ENCODE peak calls at places on chromosomes 11 and 22, in ten cellular contexts. One of them, this sample, is unnamed.

GRCh38 chr11:113014262-113014661 is 53.0 kb downstream of the NCAM1 start:
- DNase-seq in A549: no peak
- DNase-seq in Karpas-422: no peak
- DNase-seq in adrenal gland: no peak
- DNase-seq in DND-41: no peak
- DNase-seq in hepatocyte: peak
- DNase-seq in choroid plexus epithelial cell: no peak
- DNase-seq in endodermal cell: no peak
- DNase-seq in astrocyte of the spinal cord: no peak
- DNase-seq in tibial nerve: no peak
- DNase-seq in this sample: peak

GRCh38 chr11:128585498-128586238 is 1.7 kb downstream of the ETS1 start:
- DNase-seq in astrocyte of the spinal cord: no peak
- DNase-seq in adrenal gland: no peak
- DNase-seq in endodermal cell: peak
- DNase-seq in A549: no peak
- DNase-seq in hepatocyte: no peak
- DNase-seq in Karpas-422: no peak
- DNase-seq in tibial nerve: no peak
- DNase-seq in choroid plexus epithelial cell: no peak
- DNase-seq in DND-41: no peak
- DNase-seq in this sample: no peak

GRCh38 chr11:85854212-85854556 is 999 bp upstream of the CCDC83 start:
- DNase-seq in A549: no peak
- DNase-seq in tibial nerve: no peak
- DNase-seq in astrocyte of the spinal cord: no peak
- DNase-seq in endodermal cell: no peak
- DNase-seq in Karpas-422: peak
- DNase-seq in choroid plexus epithelial cell: no peak
- DNase-seq in DND-41: no peak
- DNase-seq in adrenal gland: no peak
- DNase-seq in hepatocyte: no peak
- DNase-seq in this sample: no peak

GRCh38 chr11:26849009-26849408 is 127.1 kb upstream of the SLC5A12 start:
- DNase-seq in tibial nerve: peak
- DNase-seq in adrenal gland: no peak
- DNase-seq in choroid plexus epithelial cell: no peak
- DNase-seq in DND-41: no peak
- DNase-seq in endodermal cell: no peak
- DNase-seq in hepatocyte: peak
- DNase-seq in Karpas-422: no peak
- DNase-seq in A549: no peak
- DNase-seq in astrocyte of the spinal cord: no peak
- DNase-seq in this sample: no peak

GRCh38 chr11:130181295-130182272 is 22.0 kb downstream of the ST14 start:
- DNase-seq in DND-41: no peak
- DNase-seq in hepatocyte: peak
- DNase-seq in astrocyte of the spinal cord: peak
- DNase-seq in A549: peak
- DNase-seq in Karpas-422: no peak
- DNase-seq in endodermal cell: no peak
- DNase-seq in choroid plexus epithelial cell: peak
- DNase-seq in adrenal gland: peak
- DNase-seq in tibial nerve: no peak
- DNase-seq in this sample: peak

GRCh38 chr11:81497202-81497804 is 1236.4 kb downstream of the FAM181B start:
- DNase-seq in hepatocyte: peak
- DNase-seq in Karpas-422: peak
- DNase-seq in choroid plexus epithelial cell: peak
- DNase-seq in DND-41: peak
- DNase-seq in A549: peak
- DNase-seq in endodermal cell: peak
- DNase-seq in tibial nerve: peak
- DNase-seq in astrocyte of the spinal cord: peak
- DNase-seq in adrenal gland: peak
- DNase-seq in this sample: peak

GRCh38 chr11:46006418-46007070 is 84.1 kb downstream of the LARGE2 start:
- DNase-seq in choroid plexus epithelial cell: peak
- DNase-seq in astrocyte of the spinal cord: peak
- DNase-seq in tibial nerve: peak
- DNase-seq in endodermal cell: no peak
- DNase-seq in DND-41: peak
- DNase-seq in A549: peak
- DNase-seq in Karpas-422: peak
- DNase-seq in adrenal gland: no peak
- DNase-seq in hepatocyte: peak
- DNase-seq in this sample: peak

GRCh38 chr11:68212421-68213134 is 518 bp downstream of the KMT5B start:
- DNase-seq in DND-41: peak
- DNase-seq in astrocyte of the spinal cord: peak
- DNase-seq in hepatocyte: peak
- DNase-seq in endodermal cell: peak
- DNase-seq in A549: peak
- DNase-seq in adrenal gland: peak
- DNase-seq in Karpas-422: peak
- DNase-seq in tibial nerve: peak
- DNase-seq in choroid plexus epithelial cell: peak
- DNase-seq in this sample: peak

GRCh38 chr11:7513210-7514098 is at the start of gene PPFIBP2:
- DNase-seq in A549: peak
- DNase-seq in tibial nerve: peak
- DNase-seq in hepatocyte: peak
- DNase-seq in Karpas-422: peak
- DNase-seq in DND-41: no peak
- DNase-seq in astrocyte of the spinal cord: peak
- DNase-seq in choroid plexus epithelial cell: peak
- DNase-seq in endodermal cell: peak
- DNase-seq in adrenal gland: peak
- DNase-seq in this sample: peak

GRCh38 chr11:45751430-45751829 is 53.5 kb upstream of the SLC35C1 start:
- DNase-seq in adrenal gland: no peak
- DNase-seq in A549: no peak
- DNase-seq in choroid plexus epithelial cell: no peak
- DNase-seq in tibial nerve: no peak
- DNase-seq in astrocyte of the spinal cord: no peak
- DNase-seq in hepatocyte: no peak
- DNase-seq in Karpas-422: no peak
- DNase-seq in endodermal cell: no peak
- DNase-seq in DND-41: no peak
- DNase-seq in this sample: no peak

GRCh38 chr11:96162816-96163499 is 180.0 kb downstream of the MAML2 start:
- DNase-seq in endodermal cell: no peak
- DNase-seq in tibial nerve: peak
- DNase-seq in A549: no peak
- DNase-seq in Karpas-422: no peak
- DNase-seq in DND-41: no peak
- DNase-seq in astrocyte of the spinal cord: peak
- DNase-seq in choroid plexus epithelial cell: peak
- DNase-seq in adrenal gland: peak
- DNase-seq in hepatocyte: peak
- DNase-seq in this sample: peak

GRCh38 chr11:93476796-93477195 is 66.4 kb downstream of the SMCO4 start:
- DNase-seq in A549: peak
- DNase-seq in hepatocyte: no peak
- DNase-seq in DND-41: no peak
- DNase-seq in adrenal gland: no peak
- DNase-seq in astrocyte of the spinal cord: peak
- DNase-seq in Karpas-422: no peak
- DNase-seq in tibial nerve: no peak
- DNase-seq in choroid plexus epithelial cell: peak
- DNase-seq in endodermal cell: no peak
- DNase-seq in this sample: peak

GRCh38 chr11:17423533-17424310 is 35.3 kb upstream of the KCNJ11 start:
- DNase-seq in choroid plexus epithelial cell: no peak
- DNase-seq in endodermal cell: no peak
- DNase-seq in hepatocyte: peak
- DNase-seq in DND-41: peak
- DNase-seq in astrocyte of the spinal cord: no peak
- DNase-seq in adrenal gland: no peak
- DNase-seq in Karpas-422: no peak
- DNase-seq in tibial nerve: no peak
- DNase-seq in A549: no peak
- DNase-seq in this sample: no peak
- H3K4me3 ChIP-seq in choroid plexus epithelial cell: no peak
- H3K4me3 ChIP-seq in endodermal cell: no peak
- H3K4me3 ChIP-seq in hepatocyte: no peak
- H3K4me3 ChIP-seq in DND-41: no peak
- H3K4me3 ChIP-seq in astrocyte of the spinal cord: no peak
- H3K4me3 ChIP-seq in adrenal gland: no peak
- H3K4me3 ChIP-seq in Karpas-422: no peak
- H3K4me3 ChIP-seq in tibial nerve: no peak
- H3K4me3 ChIP-seq in A549: no peak
- H3K4me3 ChIP-seq in this sample: no peak

DNA sequence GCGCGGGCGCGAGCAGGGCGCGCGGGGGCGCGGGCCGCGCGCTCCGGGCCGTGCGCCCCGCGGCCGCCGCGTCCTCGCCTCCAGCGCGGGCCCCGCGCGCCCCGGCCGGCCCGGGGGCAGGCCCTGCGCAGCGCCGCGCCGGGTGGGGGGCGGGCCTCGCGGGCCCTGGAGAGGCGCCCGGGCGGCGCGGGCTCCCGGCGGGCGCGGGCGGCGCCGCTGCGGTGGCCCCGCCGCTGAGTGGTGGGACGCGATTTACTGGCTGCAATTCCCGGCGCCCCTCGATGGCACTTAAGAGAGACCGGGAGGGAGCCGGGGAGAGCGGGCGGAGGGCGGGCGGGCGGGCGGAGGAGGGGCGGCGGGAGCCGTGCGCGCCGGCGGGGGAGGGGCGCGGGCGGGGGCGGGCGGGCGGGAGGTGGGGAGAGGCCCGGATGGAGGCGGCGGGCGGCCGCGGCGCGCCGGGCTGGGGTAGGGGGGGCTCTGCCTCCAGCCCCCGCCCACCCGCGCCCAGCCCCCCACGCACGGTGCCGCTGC is 73.2 kb upstream of the TCF20 start:
- DNase-seq in adrenal gland: no peak
- DNase-seq in astrocyte of the spinal cord: no peak
- DNase-seq in Karpas-422: no peak
- DNase-seq in DND-41: peak
- DNase-seq in endodermal cell: no peak
- DNase-seq in A549: no peak
- DNase-seq in hepatocyte: peak
- DNase-seq in choroid plexus epithelial cell: no peak
- DNase-seq in tibial nerve: no peak
- DNase-seq in this sample: no peak
- H3K4me3 ChIP-seq in adrenal gland: no peak
- H3K4me3 ChIP-seq in astrocyte of the spinal cord: no peak
- H3K4me3 ChIP-seq in Karpas-422: no peak
- H3K4me3 ChIP-seq in DND-41: no peak
- H3K4me3 ChIP-seq in endodermal cell: no peak
- H3K4me3 ChIP-seq in A549: peak
- H3K4me3 ChIP-seq in hepatocyte: no peak
- H3K4me3 ChIP-seq in choroid plexus epithelial cell: peak
- H3K4me3 ChIP-seq in tibial nerve: peak
- H3K4me3 ChIP-seq in this sample: peak

GRCh38 chr11:2691991-2692841 is 7.6 kb downstream of the KCNQ1OT1 start:
- DNase-seq in A549: no peak
- DNase-seq in choroid plexus epithelial cell: peak
- DNase-seq in astrocyte of the spinal cord: no peak
- DNase-seq in endodermal cell: peak
- DNase-seq in hepatocyte: no peak
- DNase-seq in Karpas-422: peak
- DNase-seq in adrenal gland: no peak
- DNase-seq in DND-41: peak
- DNase-seq in tibial nerve: no peak
- DNase-seq in this sample: no peak
- H3K4me3 ChIP-seq in A549: no peak
- H3K4me3 ChIP-seq in choroid plexus epithelial cell: no peak
- H3K4me3 ChIP-seq in astrocyte of the spinal cord: no peak
- H3K4me3 ChIP-seq in endodermal cell: no peak
- H3K4me3 ChIP-seq in hepatocyte: no peak
- H3K4me3 ChIP-seq in Karpas-422: no peak
- H3K4me3 ChIP-seq in adrenal gland: no peak
- H3K4me3 ChIP-seq in DND-41: no peak
- H3K4me3 ChIP-seq in tibial nerve: no peak
- H3K4me3 ChIP-seq in this sample: no peak

GRCh38 chr22:33051960-33052839 is 6.0 kb downstream of the SYN3 start:
- DNase-seq in hepatocyte: no peak
- DNase-seq in adrenal gland: no peak
- DNase-seq in tibial nerve: no peak
- DNase-seq in Karpas-422: no peak
- DNase-seq in A549: no peak
- DNase-seq in choroid plexus epithelial cell: peak
- DNase-seq in astrocyte of the spinal cord: no peak
- DNase-seq in DND-41: no peak
- DNase-seq in endodermal cell: peak
- DNase-seq in this sample: peak
- H3K4me3 ChIP-seq in hepatocyte: no peak
- H3K4me3 ChIP-seq in adrenal gland: no peak
- H3K4me3 ChIP-seq in tibial nerve: no peak
- H3K4me3 ChIP-seq in Karpas-422: no peak
- H3K4me3 ChIP-seq in A549: no peak
- H3K4me3 ChIP-seq in choroid plexus epithelial cell: no peak
- H3K4me3 ChIP-seq in astrocyte of the spinal cord: no peak
- H3K4me3 ChIP-seq in DND-41: no peak
- H3K4me3 ChIP-seq in endodermal cell: no peak
- H3K4me3 ChIP-seq in this sample: no peak

GRCh38 chr11:94796863-94797262 is 28.7 kb downstream of the AMOTL1 start:
- DNase-seq in DND-41: no peak
- DNase-seq in A549: no peak
- DNase-seq in tibial nerve: no peak
- DNase-seq in astrocyte of the spinal cord: no peak
- DNase-seq in hepatocyte: no peak
- DNase-seq in adrenal gland: no peak
- DNase-seq in endodermal cell: no peak
- DNase-seq in Karpas-422: no peak
- DNase-seq in choroid plexus epithelial cell: no peak
- DNase-seq in this sample: no peak
- H3K4me3 ChIP-seq in DND-41: no peak
- H3K4me3 ChIP-seq in A549: no peak
- H3K4me3 ChIP-seq in tibial nerve: no peak
- H3K4me3 ChIP-seq in astrocyte of the spinal cord: peak
- H3K4me3 ChIP-seq in hepatocyte: no peak
- H3K4me3 ChIP-seq in adrenal gland: no peak
- H3K4me3 ChIP-seq in endodermal cell: no peak
- H3K4me3 ChIP-seq in Karpas-422: no peak
- H3K4me3 ChIP-seq in choroid plexus epithelial cell: peak
- H3K4me3 ChIP-seq in this sample: no peak

DNA sequence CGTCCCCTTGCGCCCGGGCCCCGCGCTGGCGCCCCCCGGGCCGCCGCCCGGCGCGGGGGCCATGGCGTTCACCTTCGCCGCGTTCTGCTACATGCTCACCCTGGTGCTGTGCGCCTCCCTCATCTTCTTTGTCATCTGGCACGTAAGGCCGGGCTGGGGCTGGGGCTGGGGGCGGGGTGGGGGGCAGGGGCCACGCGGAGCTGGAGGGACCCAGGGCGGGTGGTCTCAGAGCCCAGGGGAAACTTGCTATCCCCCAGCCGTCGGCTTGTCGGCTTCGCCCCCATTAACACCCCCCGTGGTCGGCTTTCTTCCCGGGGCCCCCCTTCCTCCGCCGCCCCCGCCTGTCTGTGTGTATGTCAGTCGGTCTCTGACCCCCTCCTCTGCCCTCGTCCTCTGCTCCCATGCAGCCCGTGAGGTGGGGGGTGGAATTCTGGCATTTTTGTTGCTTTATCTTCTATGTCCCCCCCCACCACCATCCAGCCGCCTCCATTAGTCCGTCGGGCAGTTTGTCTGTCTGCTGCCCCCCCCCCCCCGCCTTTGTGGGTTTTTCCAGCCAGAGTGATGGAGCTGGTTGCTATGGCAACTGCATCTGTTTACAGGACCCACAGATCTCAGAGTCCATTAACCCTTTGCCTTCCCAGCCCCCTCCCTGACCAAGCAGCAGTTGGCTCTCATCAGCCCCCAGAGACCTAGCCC is 569 bp downstream of the CNIH2 start:
- DNase-seq in Karpas-422: no peak
- DNase-seq in astrocyte of the spinal cord: peak
- DNase-seq in A549: no peak
- DNase-seq in tibial nerve: no peak
- DNase-seq in DND-41: no peak
- DNase-seq in choroid plexus epithelial cell: peak
- DNase-seq in endodermal cell: no peak
- DNase-seq in hepatocyte: no peak
- DNase-seq in adrenal gland: no peak
- DNase-seq in this sample: peak
- H3K4me3 ChIP-seq in Karpas-422: peak
- H3K4me3 ChIP-seq in astrocyte of the spinal cord: peak
- H3K4me3 ChIP-seq in A549: peak
- H3K4me3 ChIP-seq in tibial nerve: no peak
- H3K4me3 ChIP-seq in DND-41: no peak
- H3K4me3 ChIP-seq in choroid plexus epithelial cell: peak
- H3K4me3 ChIP-seq in endodermal cell: no peak
- H3K4me3 ChIP-seq in hepatocyte: no peak
- H3K4me3 ChIP-seq in adrenal gland: no peak
- H3K4me3 ChIP-seq in this sample: no peak

This sample was measured in fibroblast of pulmonary artery.